ENCODE peak calls at places on chromosomes 7 and 10, in five cellular contexts. T is left ventricle myocardium inferior, U is lower lobe of right lung, O is cardiac muscle cell, H is A549. Q is an unnamed sample.

GRCh38 chr10:60717852-60718251 is 60.4 kb upstream of the CDK1 start:
- DNase-seq in O (no peak), U (no peak), T (no peak), H (peak), Q (no peak)

GRCh38 chr10:87668324-87669054 is 8.8 kb downstream of the PAPSS2 start:
- DNase-seq in H (no peak), U (no peak), T (no peak), O (no peak), Q (no peak)

GRCh38 chr7:30697716-30698460 is 15.6 kb upstream of the CRHR2 start:
- DNase-seq in H (no peak), T (no peak), U (no peak), O (no peak), Q (no peak)

GRCh38 chr10:78175444-78175843 is 141.8 kb downstream of the RPS24 start:
- DNase-seq in U (no peak), O (no peak), T (no peak), H (no peak), Q (no peak)

GRCh38 chr10:70145666-70146488 is 623 bp downstream of the TYSND1 start:
- DNase-seq in O (peak), T (peak), U (peak), H (peak), Q (no peak)

GRCh38 chr10:129922598-129923123 is 41.4 kb downstream of the EBF3 start:
- DNase-seq in U (no peak), T (no peak), H (no peak), O (no peak), Q (no peak)

GRCh38 chr7:67902143-67902542 is 905.5 kb downstream of the TYW1 start:
- DNase-seq in U (no peak), O (no peak), H (no peak), T (no peak), Q (no peak)

GRCh38 chr10:14659626-14660196 is 115.0 kb downstream of the FAM107B start:
- DNase-seq in U (peak), H (no peak), T (no peak), O (no peak), Q (no peak)

GRCh38 chr7:8133955-8134733 is 127.8 kb downstream of the ICA1 start:
- DNase-seq in O (no peak), T (no peak), H (no peak), U (no peak), Q (no peak)

GRCh38 chr7:66418537-66418936 is 210.1 kb upstream of the KCTD7 start:
- DNase-seq in H (no peak), O (no peak), T (no peak), U (no peak), Q (no peak)

GRCh38 chr10:78907458-78908211 is 161.1 kb upstream of the ZMIZ1 start:
- DNase-seq in H (no peak), O (no peak), U (no peak), T (no peak), Q (no peak)

GRCh38 chr7:39310699-39311098 is 255.5 kb upstream of the YAE1 start:
- DNase-seq in H (no peak), T (no peak), U (no peak), O (no peak), Q (peak)

GRCh38 chr10:12077580-12078180 is 8.9 kb downstream of the DHTKD1 start:
- DNase-seq in H (no peak), O (no peak), T (no peak), U (no peak), Q (no peak)

GRCh38 chr7:138900040-138900828 is 81.0 kb downstream of the KIAA1549 start:
- DNase-seq in T (no peak), U (no peak), O (no peak), H (no peak), Q (no peak)

GRCh38 chr10:92757720-92758119 is 68.0 kb downstream of the HHEX start:
- DNase-seq in U (no peak), O (no peak), H (no peak), T (no peak), Q (no peak)

GRCh38 chr7:50544992-50545391 is 20.2 kb downstream of the DDC start:
- DNase-seq in T (no peak), O (no peak), H (no peak), U (no peak), Q (no peak)

GRCh38 chr10:58757352-58758071 is 244.8 kb downstream of the BICC1 start:
- DNase-seq in T (no peak), O (no peak), U (no peak), H (no peak), Q (no peak)

GRCh38 chr10:12530017-12530416 is 180.7 kb downstream of the CAMK1D start:
- DNase-seq in H (no peak), O (no peak), U (no peak), T (no peak), Q (no peak)

GRCh38 chr7:142338633-142339501 is 81.0 kb upstream of the PRSS58 start:
- DNase-seq in O (peak), U (no peak), T (no peak), H (peak), Q (no peak)

GRCh38 chr7:94421711-94422110 is 27.0 kb downstream of the COL1A2 start:
- DNase-seq in O (no peak), H (no peak), U (no peak), T (no peak), Q (no peak)

GRCh38 chr7:94422136-94422535 is 27.4 kb downstream of the COL1A2 start:
- DNase-seq in H (no peak), U (no peak), O (no peak), T (no peak), Q (no peak)

GRCh38 chr7:94423116-94423515 is 28.4 kb downstream of the COL1A2 start:
- DNase-seq in U (no peak), O (no peak), T (no peak), H (no peak), Q (no peak)

GRCh38 chr7:94424336-94424735 is 29.6 kb downstream of the COL1A2 start:
- DNase-seq in T (no peak), O (no peak), H (no peak), U (no peak), Q (no peak)

GRCh38 chr7:94423865-94424264 is 29.2 kb downstream of the COL1A2 start:
- DNase-seq in T (no peak), U (no peak), O (no peak), H (peak), Q (no peak)
- H3K4me3 ChIP-seq in T (no peak), U (no peak), O (no peak), H (no peak), Q (no peak)

GRCh38 chr7:26777383-26777782 is 87.0 kb downstream of the SKAP2 start:
- DNase-seq in O (no peak), H (no peak), U (no peak), T (no peak), Q (no peak)
- H3K27ac ChIP-seq in O (no peak), H (no peak), U (no peak), T (no peak), Q (no peak)

GRCh38 chr10:44933117-44933450 is 21.9 kb downstream of the TMEM72 start:
- DNase-seq in T (no peak), U (no peak), H (no peak), O (no peak), Q (no peak)
- H3K4me3 ChIP-seq in T (no peak), U (no peak), H (no peak), O (no peak), Q (no peak)

GRCh38 chr7:128265906-128266300 is 24.8 kb downstream of the LEP start:
- DNase-seq in T (no peak), U (no peak), O (no peak), H (no peak), Q (no peak)

GRCh38 chr7:128266529-128266890 is 25.4 kb downstream of the LEP start:
- DNase-seq in O (no peak), H (no peak), T (no peak), U (no peak), Q (no peak)

GRCh38 chr7:128270799-128271411 is 29.8 kb downstream of the LEP start:
- DNase-seq in U (no peak), H (no peak), O (no peak), T (peak), Q (no peak)

GRCh38 chr7:128266891-128267839 is 26.1 kb downstream of the LEP start:
- DNase-seq in T (peak), O (peak), H (no peak), U (no peak), Q (peak)

GRCh38 chr7:128268233-128268632 is 27.2 kb downstream of the LEP start:
- DNase-seq in O (no peak), U (no peak), H (no peak), T (no peak), Q (no peak)
- H3K27ac ChIP-seq in O (no peak), U (no peak), H (no peak), T (no peak), Q (no peak)

GRCh38 chr7:20218261-20218660 is 1.1 kb upstream of the MACC1 start:
- DNase-seq in T (no peak), O (no peak), U (no peak), H (no peak), Q (no peak)

GRCh38 chr7:20220293-20220755 is 3.1 kb upstream of the MACC1 start:
- DNase-seq in O (no peak), T (no peak), U (no peak), H (no peak), Q (no peak)

GRCh38 chr7:20220824-20221547 is 3.8 kb upstream of the MACC1 start:
- DNase-seq in O (no peak), H (no peak), T (no peak), U (no peak), Q (no peak)

GRCh38 chr7:20219062-20219445 is 1.9 kb upstream of the MACC1 start:
- DNase-seq in U (no peak), H (no peak), T (no peak), O (no peak), Q (no peak)

DNA sequence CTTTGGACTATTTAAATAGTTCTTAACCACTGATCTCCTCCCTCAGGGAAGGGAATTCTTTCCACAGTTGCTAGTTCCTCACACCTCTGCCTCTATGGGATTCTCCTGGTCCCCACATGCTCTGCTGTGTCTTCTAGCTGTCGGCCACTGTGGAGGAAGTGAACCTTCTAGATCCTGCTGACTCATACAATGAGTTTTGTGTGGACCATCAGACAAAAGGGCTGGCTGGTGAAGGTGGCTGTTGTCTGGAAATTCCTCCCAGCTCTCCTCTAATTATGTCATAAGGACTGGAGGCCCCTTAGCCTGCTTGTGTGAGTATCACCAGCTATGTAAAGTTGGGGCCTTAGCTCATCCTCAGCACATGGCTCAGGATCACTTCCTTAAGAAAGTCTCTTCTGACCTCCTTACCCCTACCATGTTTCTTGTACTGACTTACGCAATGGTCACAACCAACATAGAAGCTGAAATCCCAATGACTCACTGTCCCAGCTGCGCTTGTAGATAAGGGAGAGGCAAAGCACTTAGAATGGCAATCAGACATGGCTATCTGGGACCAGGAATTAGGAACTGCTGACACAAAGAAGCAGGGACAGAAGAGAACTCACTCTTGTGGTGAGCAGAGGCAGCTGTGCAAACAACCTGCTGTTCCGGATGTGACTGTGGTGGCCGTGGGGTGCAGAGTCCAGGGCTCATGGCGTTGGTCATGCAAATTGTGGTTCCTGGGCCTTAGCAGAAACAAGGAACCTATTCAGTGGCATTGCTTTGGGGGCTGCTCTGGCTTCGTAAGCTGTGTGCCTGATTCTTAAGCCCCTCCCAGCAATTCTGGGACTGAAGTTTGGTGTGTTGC is 2.5 kb upstream of the MACC1 start:
- DNase-seq in U (peak), T (peak), O (no peak), H (peak), Q (no peak)
- H3K4me3 ChIP-seq in U (no peak), T (no peak), O (no peak), H (no peak), Q (no peak)

GRCh38 chr10:6070647-6071046 is 8.5 kb upstream of the IL2RA start:
- DNase-seq in T (no peak), H (no peak), O (no peak), U (no peak), Q (no peak)
- H3K27ac ChIP-seq in T (peak), H (no peak), O (no peak), U (no peak), Q (no peak)

GRCh38 chr10:64952042-64952441 is 1430.8 kb downstream of the REEP3 start:
- DNase-seq in O (no peak), U (no peak), T (no peak), H (no peak), Q (no peak)
- H3K4me3 ChIP-seq in O (no peak), U (no peak), T (no peak), H (no peak), Q (no peak)